ENCODE peak calls at places on chromosomes 6 and 20, in four cellular contexts. B is spleen, I is uterus, L is heart left ventricle. A is an unnamed sample.

GRCh38 chr20:43716123-43716522 is 10.7 kb downstream of the GTSF1L start:
- DNase-seq in L (no peak), B (no peak), I (no peak), A (no peak)

GRCh38 chr6:115982453-115982852 is 78.2 kb downstream of the FRK start:
- DNase-seq in L (no peak), I (no peak), B (no peak), A (no peak)

GRCh38 chr20:17210387-17210786 is 16.5 kb upstream of the PCSK2 start:
- DNase-seq in B (no peak), I (no peak), L (no peak), A (no peak)

GRCh38 chr6:168370310-168370991 is 50.9 kb upstream of the DACT2 start:
- DNase-seq in L (peak), B (peak), I (peak), A (peak)

GRCh38 chr6:72580281-72580940 is 41.5 kb upstream of the KCNQ5 start:
- DNase-seq in B (no peak), I (no peak), L (no peak), A (peak)

GRCh38 chr6:53496797-53497196 is 48.1 kb downstream of the GCLC start:
- DNase-seq in L (no peak), I (no peak), B (no peak), A (peak)

GRCh38 chr6:156980515-156980914 is 203.3 kb downstream of the ARID1B start:
- DNase-seq in L (no peak), B (no peak), I (no peak), A (no peak)

GRCh38 chr6:113860165-113860955 is 3.2 kb downstream of the MARCKS start:
- DNase-seq in I (peak), L (peak), B (peak), A (no peak)

GRCh38 chr6:83615025-83615999 is 93.6 kb downstream of the SNAP91 start:
- DNase-seq in B (peak), I (no peak), L (no peak), A (peak)

GRCh38 chr20:20568604-20569205 is 143.7 kb downstream of the RALGAPA2 start:
- DNase-seq in I (no peak), B (no peak), L (no peak), A (peak)

GRCh38 chr20:17097603-17098002 is 129.2 kb upstream of the PCSK2 start:
- DNase-seq in B (no peak), L (no peak), I (no peak), A (no peak)

GRCh38 chr20:48831702-48832422 is 4.1 kb upstream of the PREX1 start:
- DNase-seq in I (no peak), B (peak), L (peak), A (peak)

GRCh38 chr6:82298012-82298411 is 50.5 kb upstream of the IBTK start:
- DNase-seq in I (no peak), B (no peak), L (no peak), A (peak)

GRCh38 chr6:5515200-5515599 is 253.9 kb downstream of the FARS2 start:
- DNase-seq in I (no peak), L (no peak), B (no peak), A (no peak)

GRCh38 chr6:1278057-1278720 is 33.7 kb upstream of the FOXQ1 start:
- DNase-seq in I (no peak), B (no peak), L (no peak), A (no peak)

GRCh38 chr20:23260181-23260840 is 90.3 kb upstream of the NXT1 start:
- DNase-seq in L (no peak), I (no peak), B (no peak), A (no peak)

GRCh38 chr6:38193486-38194281 is 374.2 kb downstream of the ZFAND3 start:
- DNase-seq in I (no peak), B (no peak), L (no peak), A (no peak)

GRCh38 chr6:137076277-137077068 is 31.7 kb upstream of the IL20RA start:
- DNase-seq in I (peak), B (peak), L (peak), A (peak)

GRCh38 chr6:108118791-108119211 is 44.3 kb upstream of the OSTM1 start:
- DNase-seq in B (no peak), L (no peak), I (no peak), A (no peak)

GRCh38 chr6:2854394-2854982 is 12.8 kb upstream of the SERPINB1 start:
- DNase-seq in B (no peak), I (no peak), L (peak), A (no peak)
- TF ChIP-seq POLR2A in B (no peak), I (no peak), L (no peak), A (no peak)

GRCh38 chr6:2970753-2971419 is 481 bp downstream of the SERPINB6 start:
- DNase-seq in B (peak), I (peak), L (peak), A (peak)
- TF ChIP-seq POLR2A in B (no peak), I (no peak), L (peak), A (peak)

DNA sequence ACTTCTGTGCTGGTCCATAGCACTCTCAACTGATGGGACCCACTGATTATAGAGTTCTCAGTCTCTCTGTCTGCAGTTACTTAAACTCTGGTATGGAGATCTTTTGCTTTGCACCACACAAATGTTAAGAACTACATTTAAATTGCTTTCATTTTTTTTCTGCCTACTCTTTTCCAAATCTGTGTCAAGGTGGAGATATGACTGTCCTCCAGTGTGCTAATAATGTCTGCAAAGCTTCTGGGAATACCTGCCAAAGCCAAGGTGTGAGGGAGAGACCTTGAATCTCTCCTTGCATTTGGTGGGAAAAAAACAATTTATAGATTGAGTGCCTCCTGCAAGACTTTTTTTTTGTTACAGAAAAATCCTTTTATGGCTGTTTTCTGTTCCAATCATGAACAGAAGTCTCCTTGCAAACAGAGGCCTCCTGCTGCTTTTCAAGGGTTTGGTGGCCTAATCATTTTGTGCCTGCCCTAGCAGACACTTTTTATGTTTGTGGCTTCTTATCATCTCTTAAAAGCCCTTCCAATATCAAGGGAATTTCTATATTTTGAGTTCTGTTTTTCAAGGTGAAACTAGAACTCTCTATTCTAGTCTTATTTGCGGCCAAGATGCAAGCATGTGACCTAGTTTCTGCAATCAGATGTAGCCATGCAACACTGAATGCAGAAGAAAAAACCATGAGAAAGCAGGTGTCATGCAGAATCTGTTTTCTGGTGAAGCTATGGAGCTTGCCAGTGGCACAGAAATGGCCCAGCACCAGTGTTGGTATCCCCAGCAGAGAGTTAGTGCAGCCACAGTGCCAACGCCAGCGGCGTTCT is 23.2 kb upstream of the AKIRIN2 start:
- DNase-seq in L (no peak), I (no peak), B (no peak), A (no peak)
- TF ChIP-seq POLR2A in L (no peak), I (no peak), B (no peak), A (no peak)

GRCh38 chr6:119348308-119349040 is 1.1 kb downstream of the MAN1A1 start:
- DNase-seq in L (peak), I (peak), B (peak), A (no peak)
- TF ChIP-seq POLR2A in L (no peak), I (no peak), B (no peak), A (no peak)

GRCh38 chr20:62925420-62926228 is 681 bp downstream of the DIDO1 start:
- DNase-seq in I (no peak), L (peak), B (peak), A (peak)

GRCh38 chr20:62922451-62922921 is 3.8 kb downstream of the DIDO1 start:
- DNase-seq in B (no peak), I (no peak), L (no peak), A (no peak)

GRCh38 chr20:62923669-62924566 is 2.4 kb downstream of the DIDO1 start:
- DNase-seq in I (no peak), L (no peak), B (no peak), A (no peak)

GRCh38 chr20:62926229-62927127 is at the start of gene DIDO1:
- DNase-seq in L (peak), I (peak), B (peak), A (peak)

GRCh38 chr20:62924567-62925419 is 1.5 kb downstream of the DIDO1 start:
- DNase-seq in B (no peak), L (no peak), I (no peak), A (no peak)
- TF ChIP-seq POLR2A in B (no peak), L (no peak), I (no peak), A (no peak)

DNA sequence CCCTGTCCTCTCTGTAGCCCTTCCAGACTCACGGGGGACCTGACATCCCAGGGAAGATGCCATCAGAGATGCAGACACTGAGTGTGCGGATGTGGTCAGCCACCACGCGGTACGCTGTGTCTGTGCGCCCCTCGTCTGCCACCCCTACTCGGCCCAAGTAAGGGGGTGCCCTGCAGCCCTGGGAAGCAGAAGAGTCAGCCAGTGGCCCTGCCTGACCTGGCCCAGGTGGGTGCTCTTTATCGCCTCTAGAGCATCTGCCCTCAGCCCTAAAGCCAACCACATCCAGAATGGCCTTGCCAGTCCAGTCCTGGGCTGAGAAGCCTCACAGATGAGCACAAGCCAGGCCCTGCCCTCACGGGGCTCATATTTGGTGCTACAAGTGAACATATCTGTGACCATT is 5.9 kb downstream of the AARS2 start:
- DNase-seq in B (no peak), I (no peak), L (no peak), A (no peak)
- TF ChIP-seq POLR2A in B (no peak), I (no peak), L (no peak), A (no peak)

GRCh38 chr20:45883100-45883469 is 2.1 kb downstream of the ZSWIM1 start:
- DNase-seq in L (no peak), B (peak), I (no peak), A (no peak)

GRCh38 chr20:45882469-45883099 is 1.6 kb downstream of the ZSWIM1 start:
- DNase-seq in L (no peak), I (no peak), B (peak), A (no peak)

GRCh38 chr20:45878076-45878731 is 2.8 kb upstream of the ZSWIM1 start:
- DNase-seq in B (peak), I (no peak), L (peak), A (no peak)

GRCh38 chr20:45886590-45887345 is 654 bp downstream of the SPATA25 start:
- DNase-seq in I (no peak), B (no peak), L (no peak), A (no peak)

GRCh38 chr20:45880988-45881788 is at the start of gene ZSWIM1:
- DNase-seq in L (peak), I (peak), B (peak), A (peak)
- TF ChIP-seq POLR2A in L (peak), I (peak), B (no peak), A (peak)